ENCODE peak calls at places on chromosome 1, in six cellular contexts. R is Right ventricle myocardium superior; K is HT1080; X is DMS153; Q is NCI-H2029; E is CD4-positive, alpha-beta T cell. F is an unnamed sample.

GRCh38 chr1:93908394-93909145 is 660 bp downstream of the GCLM start:
- DNase-seq in R (peak; percentile 67), K (peak; percentile 28), X (no peak), Q (peak; percentile 29), E (peak; percentile 15), F (peak; percentile 54)

GRCh38 chr1:156624814-156625435 is 5.7 kb downstream of the HAPLN2 start:
- DNase-seq in Q (no peak), X (no peak), E (no peak), R (no peak), K (no peak), F (peak; percentile 19)

GRCh38 chr1:11037740-11038182 is 9.3 kb downstream of the MASP2 start:
- DNase-seq in R (peak; percentile 90), K (peak; percentile 76), E (peak; percentile 90), X (peak; percentile 84), Q (peak; percentile 61), F (peak; percentile 89)

GRCh38 chr1:26541816-26542711 is 12.5 kb downstream of the RPS6KA1 start:
- DNase-seq in E (peak; percentile 57), Q (no peak), X (peak; percentile 61), K (peak; percentile 58), R (peak; percentile 90), F (peak; percentile 61)

GRCh38 chr1:32761253-32761877 is 55.8 kb downstream of the YARS1 start:
- DNase-seq in X (peak; percentile 65), R (no peak), E (no peak), K (peak; percentile 66), Q (no peak), F (no peak)

GRCh38 chr1:55640708-55641473 is 425.7 kb upstream of the USP24 start:
- DNase-seq in R (peak; percentile 82), X (peak; percentile 51), E (no peak), Q (peak; percentile 22), K (no peak), F (peak; percentile 51)

GRCh38 chr1:191026828-191027227 is 549.2 kb upstream of the BRINP3 start:
- DNase-seq in K (no peak), E (no peak), Q (no peak), X (no peak), R (no peak), F (peak; percentile 15)

GRCh38 chr1:16076003-16076870 is 2.8 kb upstream of the FAM131C start:
- DNase-seq in Q (no peak), X (no peak), E (no peak), K (peak; percentile 94), R (no peak), F (no peak)

GRCh38 chr1:35707253-35708178 is 11.2 kb downstream of the C1orf216 start:
- DNase-seq in E (peak; percentile 10), R (peak; percentile 41), Q (peak; percentile 20), X (peak; percentile 68), K (no peak), F (no peak)

GRCh38 chr1:22055463-22055862 is 3.0 kb downstream of the CDC42 start:
- DNase-seq in X (no peak), Q (no peak), K (no peak), E (no peak), R (no peak), F (peak; percentile 16)

F was measured in CD8-positive, alpha-beta T cell.